ENCODE peak calls at places on chromosome 17, in five cellular contexts. One of them, this sample, is unnamed.
A peak's percentile ranks its signal among the peaks of the same experiment; 100 is the strongest.

GRCh38 chr17:74484066-74484465 is 17.6 kb downstream of the CD300A start:
- DNase-seq in H54: no peak
- DNase-seq in activated CD4-positive, alpha-beta T cell treated with anti-CD3 and anti-CD28 coated beads for 24 hours: no peak
- DNase-seq in astrocyte of the spinal cord: no peak
- DNase-seq in iris pigment epithelial cell: no peak
- DNase-seq in this sample: no peak

GRCh38 chr17:50271173-50271750 is 3.0 kb upstream of the TMEM92 start:
- DNase-seq in iris pigment epithelial cell: no peak
- DNase-seq in H54: no peak
- DNase-seq in astrocyte of the spinal cord: peak; percentile 35
- DNase-seq in activated CD4-positive, alpha-beta T cell treated with anti-CD3 and anti-CD28 coated beads for 24 hours: no peak
- DNase-seq in this sample: no peak

GRCh38 chr17:1002771-1003555 is 6.0 kb downstream of the TIMM22 start:
- DNase-seq in activated CD4-positive, alpha-beta T cell treated with anti-CD3 and anti-CD28 coated beads for 24 hours: no peak
- DNase-seq in astrocyte of the spinal cord: peak; percentile 86
- DNase-seq in H54: no peak
- DNase-seq in iris pigment epithelial cell: peak; percentile 81
- DNase-seq in this sample: peak; percentile 67

GRCh38 chr17:19538095-19539039 is 4.7 kb downstream of the SLC47A1 start:
- DNase-seq in iris pigment epithelial cell: no peak
- DNase-seq in H54: no peak
- DNase-seq in activated CD4-positive, alpha-beta T cell treated with anti-CD3 and anti-CD28 coated beads for 24 hours: no peak
- DNase-seq in astrocyte of the spinal cord: no peak
- DNase-seq in this sample: no peak

GRCh38 chr17:31158741-31159377 is 64.1 kb downstream of the NF1 start:
- DNase-seq in H54: no peak
- DNase-seq in iris pigment epithelial cell: peak; percentile 26
- DNase-seq in astrocyte of the spinal cord: no peak
- DNase-seq in activated CD4-positive, alpha-beta T cell treated with anti-CD3 and anti-CD28 coated beads for 24 hours: no peak
- DNase-seq in this sample: no peak

GRCh38 chr17:81393684-81394376 is 1.4 kb upstream of the BAHCC1 start:
- DNase-seq in activated CD4-positive, alpha-beta T cell treated with anti-CD3 and anti-CD28 coated beads for 24 hours: peak; percentile 27
- DNase-seq in astrocyte of the spinal cord: peak; percentile 100
- DNase-seq in H54: peak; percentile 99
- DNase-seq in iris pigment epithelial cell: peak; percentile 99
- DNase-seq in this sample: peak; percentile 100

GRCh38 chr17:7384489-7385081 is 3.7 kb downstream of the TNK1 start:
- DNase-seq in iris pigment epithelial cell: no peak
- DNase-seq in astrocyte of the spinal cord: no peak
- DNase-seq in H54: no peak
- DNase-seq in activated CD4-positive, alpha-beta T cell treated with anti-CD3 and anti-CD28 coated beads for 24 hours: no peak
- DNase-seq in this sample: no peak

GRCh38 chr17:17437893-17438292 is 38.9 kb upstream of the MED9 start:
- DNase-seq in H54: no peak
- DNase-seq in iris pigment epithelial cell: no peak
- DNase-seq in astrocyte of the spinal cord: no peak
- DNase-seq in activated CD4-positive, alpha-beta T cell treated with anti-CD3 and anti-CD28 coated beads for 24 hours: no peak
- DNase-seq in this sample: no peak

GRCh38 chr17:9788582-9788981 is 2.8 kb downstream of the DHRS7C start:
- DNase-seq in astrocyte of the spinal cord: no peak
- DNase-seq in activated CD4-positive, alpha-beta T cell treated with anti-CD3 and anti-CD28 coated beads for 24 hours: no peak
- DNase-seq in H54: no peak
- DNase-seq in iris pigment epithelial cell: no peak
- DNase-seq in this sample: no peak

GRCh38 chr17:80063815-80064585 is 27.6 kb downstream of the CCDC40 start:
- DNase-seq in astrocyte of the spinal cord: peak; percentile 58
- DNase-seq in iris pigment epithelial cell: peak; percentile 84
- DNase-seq in activated CD4-positive, alpha-beta T cell treated with anti-CD3 and anti-CD28 coated beads for 24 hours: no peak
- DNase-seq in H54: peak; percentile 84
- DNase-seq in this sample: peak; percentile 50

GRCh38 chr17:59800530-59800942 is 92.2 kb downstream of the TUBD1 start:
- DNase-seq in activated CD4-positive, alpha-beta T cell treated with anti-CD3 and anti-CD28 coated beads for 24 hours: no peak
- DNase-seq in iris pigment epithelial cell: peak; percentile 83
- DNase-seq in astrocyte of the spinal cord: no peak
- DNase-seq in H54: no peak
- DNase-seq in this sample: no peak

GRCh38 chr17:17032131-17032692 is 10.0 kb upstream of the MPRIP start:
- DNase-seq in H54: peak; percentile 80
- DNase-seq in iris pigment epithelial cell: peak; percentile 78
- DNase-seq in activated CD4-positive, alpha-beta T cell treated with anti-CD3 and anti-CD28 coated beads for 24 hours: no peak
- DNase-seq in astrocyte of the spinal cord: peak; percentile 76
- DNase-seq in this sample: peak; percentile 87

GRCh38 chr17:56917559-56918296 is 3.9 kb upstream of the TRIM25 start:
- DNase-seq in H54: no peak
- DNase-seq in activated CD4-positive, alpha-beta T cell treated with anti-CD3 and anti-CD28 coated beads for 24 hours: no peak
- DNase-seq in iris pigment epithelial cell: peak; percentile 50
- DNase-seq in astrocyte of the spinal cord: no peak
- DNase-seq in this sample: no peak

GRCh38 chr17:40922239-40922638 is 15.2 kb downstream of the KRT23 start:
- DNase-seq in H54: peak; percentile 63
- DNase-seq in iris pigment epithelial cell: peak; percentile 90
- DNase-seq in astrocyte of the spinal cord: peak; percentile 84
- DNase-seq in activated CD4-positive, alpha-beta T cell treated with anti-CD3 and anti-CD28 coated beads for 24 hours: no peak
- DNase-seq in this sample: peak; percentile 81

GRCh38 chr17:59963738-59964454 is 644 bp downstream of the RNFT1 start:
- DNase-seq in activated CD4-positive, alpha-beta T cell treated with anti-CD3 and anti-CD28 coated beads for 24 hours: peak; percentile 28
- DNase-seq in astrocyte of the spinal cord: peak; percentile 70
- DNase-seq in H54: peak; percentile 53
- DNase-seq in iris pigment epithelial cell: peak; percentile 69
- DNase-seq in this sample: peak; percentile 61

GRCh38 chr17:81524063-81524864 is 3.9 kb upstream of the FSCN2 start:
- DNase-seq in astrocyte of the spinal cord: no peak
- DNase-seq in H54: no peak
- DNase-seq in activated CD4-positive, alpha-beta T cell treated with anti-CD3 and anti-CD28 coated beads for 24 hours: no peak
- DNase-seq in iris pigment epithelial cell: no peak
- DNase-seq in this sample: no peak

GRCh38 chr17:50176559-50177471 is 11.0 kb downstream of the SGCA start:
- DNase-seq in H54: no peak
- DNase-seq in astrocyte of the spinal cord: no peak
- DNase-seq in iris pigment epithelial cell: peak; percentile 14
- DNase-seq in activated CD4-positive, alpha-beta T cell treated with anti-CD3 and anti-CD28 coated beads for 24 hours: no peak
- DNase-seq in this sample: peak; percentile 26

GRCh38 chr17:50668025-50668837 is 33.5 kb downstream of the ABCC3 start:
- DNase-seq in H54: peak; percentile 76
- DNase-seq in astrocyte of the spinal cord: peak; percentile 31
- DNase-seq in activated CD4-positive, alpha-beta T cell treated with anti-CD3 and anti-CD28 coated beads for 24 hours: no peak
- DNase-seq in iris pigment epithelial cell: peak; percentile 50
- DNase-seq in this sample: no peak

GRCh38 chr17:32862940-32863339 is 14.0 kb downstream of the MYO1D start:
- DNase-seq in astrocyte of the spinal cord: no peak
- DNase-seq in iris pigment epithelial cell: no peak
- DNase-seq in H54: no peak
- DNase-seq in activated CD4-positive, alpha-beta T cell treated with anti-CD3 and anti-CD28 coated beads for 24 hours: no peak
- DNase-seq in this sample: no peak

GRCh38 chr17:77392376-77393273 is 251.9 kb downstream of the SEC14L1 start:
- DNase-seq in iris pigment epithelial cell: no peak
- DNase-seq in H54: no peak
- DNase-seq in astrocyte of the spinal cord: no peak
- DNase-seq in activated CD4-positive, alpha-beta T cell treated with anti-CD3 and anti-CD28 coated beads for 24 hours: no peak
- DNase-seq in this sample: no peak

GRCh38 chr17:77963441-77963840 is 4.9 kb downstream of the TNRC6C start:
- DNase-seq in H54: peak; percentile 57
- DNase-seq in astrocyte of the spinal cord: peak; percentile 95
- DNase-seq in activated CD4-positive, alpha-beta T cell treated with anti-CD3 and anti-CD28 coated beads for 24 hours: no peak
- DNase-seq in iris pigment epithelial cell: peak; percentile 97
- DNase-seq in this sample: peak; percentile 83

GRCh38 chr17:10614536-10615155 is 42.5 kb downstream of the MYH3 start:
- DNase-seq in H54: peak; percentile 27
- DNase-seq in astrocyte of the spinal cord: peak; percentile 41
- DNase-seq in iris pigment epithelial cell: peak; percentile 40
- DNase-seq in activated CD4-positive, alpha-beta T cell treated with anti-CD3 and anti-CD28 coated beads for 24 hours: no peak
- DNase-seq in this sample: peak; percentile 49

This sample was measured in HFFc6.